ENCODE peak calls at places on chromosomes 11 and 22, in four cellular contexts. J, F, C and P are unnamed samples. For H3K4me1, the result is how much of the 10 kb centered on the place peaks cover.

GRCh38 chr11:48017105-48017874 is 36.9 kb downstream of the PTPRJ start:
- DNase-seq in J (peak), C (no peak), F (no peak), P (no peak)

GRCh38 chr11:8717876-8718753 is 35.5 kb downstream of the RPL27A start:
- DNase-seq in C (peak), J (no peak), F (peak), P (peak)

GRCh38 chr22:38753894-38754246 is 1.9 kb downstream of the SUN2 start:
- DNase-seq in J (no peak), C (no peak), F (no peak), P (no peak)

GRCh38 chr11:91932151-91932821 is 292.3 kb upstream of the FAT3 start:
- DNase-seq in C (peak), J (no peak), F (peak), P (no peak)

GRCh38 chr22:24104307-24105017 is 76.8 kb upstream of the SUSD2 start:
- DNase-seq in J (no peak), C (no peak), F (peak), P (peak)

GRCh38 chr11:95256204-95256819 is 25.3 kb upstream of the SESN3 start:
- DNase-seq in C (peak), F (no peak), J (no peak), P (no peak)

GRCh38 chr22:35299217-35299716 is 427 bp upstream of the TOM1 start:
- DNase-seq in F (no peak), C (peak), J (no peak), P (no peak)

GRCh38 chr11:77547863-77548551 is 41.7 kb upstream of the AQP11 start:
- DNase-seq in F (no peak), C (peak), J (peak), P (peak)

GRCh38 chr11:12200359-12201015 is 90.1 kb downstream of the MICAL2 start:
- DNase-seq in F (no peak), J (no peak), C (peak), P (peak)

GRCh38 chr11:78314753-78315152 is 102.9 kb downstream of the GAB2 start:
- DNase-seq in J (no peak), F (no peak), C (no peak), P (no peak)

GRCh38 chr22:19849800-19850481 is 4.7 kb downstream of the GNB1L start:
- DNase-seq in J (no peak), C (no peak), F (peak), P (no peak)

DNA sequence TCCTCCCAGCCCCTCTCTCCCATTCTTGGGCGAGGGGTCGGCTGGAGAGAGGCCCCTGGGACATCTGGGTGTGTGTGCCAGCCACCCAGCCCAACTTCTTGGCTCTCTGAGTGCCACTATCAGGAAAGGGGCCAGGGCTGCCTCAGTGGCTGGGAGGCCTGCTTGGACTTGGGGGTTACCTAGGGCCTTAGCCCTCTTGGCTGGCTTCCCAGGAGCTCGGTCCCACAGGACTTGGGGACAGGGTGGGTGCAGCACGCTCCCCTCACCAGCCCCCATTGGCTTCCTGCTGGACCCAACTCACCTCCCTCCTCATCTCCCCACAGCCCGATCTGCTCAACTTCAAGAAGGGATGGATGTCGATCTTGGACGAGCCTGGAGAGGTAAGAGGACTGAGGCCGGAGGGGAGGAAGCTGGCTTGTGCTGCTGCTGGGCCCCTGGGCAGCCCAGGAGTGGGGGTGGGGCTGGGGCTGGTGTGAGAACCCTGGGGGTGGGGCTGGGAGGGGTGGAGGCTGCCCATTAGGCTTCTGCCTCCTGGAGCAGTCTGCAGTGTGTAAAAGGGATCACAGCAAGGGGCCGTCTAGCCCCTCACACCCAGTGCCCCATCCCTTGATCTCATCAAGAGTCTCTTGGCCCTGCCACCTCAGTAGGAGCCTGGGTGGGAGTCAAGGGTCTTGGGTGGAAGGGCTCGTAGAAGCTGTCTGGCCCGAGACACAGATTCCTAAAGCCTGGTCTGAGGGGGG is 54.8 kb downstream of the TRIOBP start:
- DNase-seq in F (no peak), C (no peak), J (no peak), P (no peak)
- H3K4me1 ChIP-seq in F (under half), C (under half), J (under half), P (half or more)

GRCh38 chr22:37565830-37566229 is 5.5 kb downstream of the CDC42EP1 start:
- DNase-seq in F (no peak), J (no peak), C (no peak), P (no peak)
- H3K4me1 ChIP-seq in F (under half), J (under half), C (under half), P (under half)

GRCh38 chr11:117072517-117073218 is 25.6 kb downstream of the SIK3 start:
- DNase-seq in C (peak), F (no peak), J (no peak), P (no peak)

GRCh38 chr11:117076941-117077659 is 21.1 kb downstream of the SIK3 start:
- DNase-seq in J (no peak), F (no peak), C (peak), P (no peak)

GRCh38 chr11:117074122-117074521 is 24.1 kb downstream of the SIK3 start:
- DNase-seq in J (no peak), C (no peak), F (no peak), P (no peak)

GRCh38 chr11:117073539-117073938 is 24.7 kb downstream of the SIK3 start:
- DNase-seq in J (no peak), C (no peak), F (no peak), P (no peak)

DNA sequence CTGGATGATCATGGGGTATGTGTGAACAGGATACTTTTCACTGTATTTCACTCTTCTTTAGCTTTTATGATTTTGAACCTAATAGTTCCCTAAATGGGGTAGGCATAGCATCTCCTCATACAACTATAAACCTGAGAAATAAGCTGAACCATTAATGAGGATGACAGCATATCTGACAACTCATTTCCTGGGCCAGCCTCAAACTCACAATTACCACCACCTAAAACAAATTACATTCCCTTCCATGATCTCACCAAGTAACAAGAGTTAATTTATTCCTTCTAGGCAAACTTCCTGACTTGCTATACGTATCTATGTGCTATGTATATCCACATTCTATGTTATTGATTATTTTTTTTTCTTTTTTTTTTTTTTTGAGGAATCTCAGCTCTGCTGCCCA is 23.0 kb downstream of the SIK3 start:
- DNase-seq in J (no peak), C (no peak), F (no peak), P (no peak)
- H3K4me1 ChIP-seq in J (under half), C (under half), F (under half), P (under half)

GRCh38 chr11:17687946-17688670 is 31.3 kb upstream of the MYOD1 start:
- DNase-seq in F (no peak), C (no peak), J (no peak), P (no peak)

GRCh38 chr11:17686185-17686980 is 33.0 kb upstream of the MYOD1 start:
- DNase-seq in C (no peak), J (no peak), F (no peak), P (no peak)

GRCh38 chr11:17682848-17683247 is 36.5 kb upstream of the MYOD1 start:
- DNase-seq in C (no peak), F (no peak), J (no peak), P (no peak)

GRCh38 chr11:17683378-17684161 is 35.8 kb upstream of the MYOD1 start:
- DNase-seq in J (no peak), F (no peak), C (peak), P (no peak)

DNA sequence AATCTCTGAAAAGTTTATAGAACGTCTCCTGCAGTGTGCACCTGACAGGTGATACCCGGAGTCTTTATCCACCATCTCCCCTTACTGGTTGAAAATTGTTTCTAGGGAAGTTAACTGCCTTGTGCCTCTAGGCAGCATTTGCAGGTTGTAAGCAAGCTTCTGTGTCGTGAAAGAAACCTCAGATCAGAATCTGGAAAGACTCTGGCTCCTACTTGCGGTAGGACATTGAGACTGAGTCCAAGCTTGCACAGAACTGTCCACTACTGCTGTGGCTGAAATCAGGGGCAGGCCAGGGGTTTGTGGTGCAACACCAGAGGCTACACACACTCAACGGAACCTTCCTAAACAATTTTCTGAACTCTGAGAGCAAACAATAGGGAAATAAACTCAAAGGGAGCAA is 34.8 kb upstream of the MYOD1 start:
- DNase-seq in F (no peak), J (no peak), C (no peak), P (no peak)
- H3K4me1 ChIP-seq in F (under half), J (under half), C (under half), P (under half)